ENCODE peak calls at places on chromosomes 4 and X, in six cellular contexts. C is NCI-H1436; Z is ovary; V is tibial artery; J is EH; B is stimulated activated CD8-positive, alpha-beta memory T cell treated with anti-CD3 and anti-CD28 coated beads, Interleukin-7, amount 100 ng/mL, for 24 hours. A is an unnamed sample.

GRCh38 chrX:100599456-100599855 is 14.7 kb downstream of the TNMD start:
- DNase-seq in C (no peak), Z (no peak), V (no peak), J (no peak), B (no peak), A (no peak)

GRCh38 chrX:135713795-135714194 is 356 bp downstream of the CT45A1 start:
- DNase-seq in C (no peak), Z (no peak), V (no peak), J (no peak), B (no peak), A (no peak)

GRCh38 chr4:16685536-16685935 is 212.9 kb downstream of the LDB2 start:
- DNase-seq in C (no peak), Z (no peak), V (no peak), J (peak; percentile 94), B (no peak), A (no peak)

GRCh38 chrX:111822191-111822590 is 53.8 kb upstream of the TRPC5OS start:
- DNase-seq in C (no peak), Z (no peak), V (no peak), J (no peak), B (no peak), A (no peak)

GRCh38 chr4:66225539-66225938 is 555.2 kb upstream of the EPHA5 start:
- DNase-seq in C (no peak), Z (no peak), V (no peak), J (no peak), B (no peak), A (no peak)

GRCh38 chr4:42489095-42489494 is 91.8 kb downstream of the SHISA3 start:
- DNase-seq in C (no peak), Z (no peak), V (no peak), J (no peak), B (no peak), A (no peak)

GRCh38 chr4:99047710-99048109 is 40.9 kb downstream of the ADH5 start:
- DNase-seq in C (no peak), Z (no peak), V (no peak), J (no peak), B (no peak), A (no peak)

GRCh38 chr4:71765837-71766236 is 18.0 kb downstream of the GC start:
- DNase-seq in C (no peak), Z (no peak), V (no peak), J (no peak), B (no peak), A (no peak)

GRCh38 chrX:9310596-9310995 is 154.3 kb upstream of the TBL1X start:
- DNase-seq in C (no peak), Z (no peak), V (no peak), J (peak; percentile 76), B (no peak), A (no peak)

A was measured in NCI-H187 treated with DMSO at 0.1 percent for 48 hours.